ENCODE peak calls at places on chromosomes 13 and 19, in six cellular contexts. C is SW 1271, T is heart right ventricle, B is non-pigmented ciliary epithelial cell, S is fibroblast of the aortic adventitia, G is head of caudate nucleus. M is an unnamed sample.
A peak's percentile ranks its signal among the peaks of the same experiment; 100 is the strongest.

GRCh38 chr19:51887522-51888498 is at the start of gene ZNF577:
- DNase-seq in G (peak; percentile 92), C (no peak), T (peak; percentile 91), B (peak; percentile 61), S (peak; percentile 93), M (peak; percentile 79)

GRCh38 chr13:34025746-34026145 is 207.8 kb downstream of the RFC3 start:
- DNase-seq in S (peak; percentile 94), C (no peak), T (no peak), B (peak; percentile 60), G (no peak), M (peak; percentile 25)

GRCh38 chr19:38003427-38004099 is 96.6 kb downstream of the SIPA1L3 start:
- DNase-seq in T (peak; percentile 65), S (peak; percentile 81), G (peak; percentile 44), B (peak; percentile 51), C (peak; percentile 24), M (no peak)

GRCh38 chr19:54389556-54389955 is 24.8 kb upstream of the LAIR1 start:
- DNase-seq in S (no peak), G (no peak), C (no peak), B (no peak), T (no peak), M (no peak)

GRCh38 chr19:49691243-49692101 is 556 bp downstream of the CPT1C start:
- DNase-seq in B (peak; percentile 48), G (peak; percentile 80), S (peak; percentile 72), T (peak; percentile 64), C (no peak), M (no peak)

GRCh38 chr19:38693380-38694223 is 46.2 kb downstream of the ACTN4 start:
- DNase-seq in B (no peak), S (peak; percentile 69), C (peak; percentile 34), T (no peak), G (no peak), M (peak; percentile 94)

GRCh38 chr13:103243495-103243894 is 177.3 kb upstream of the SLC10A2 start:
- DNase-seq in B (no peak), S (no peak), G (no peak), C (no peak), T (no peak), M (no peak)

GRCh38 chr13:66805657-66806056 is 424.5 kb downstream of the PCDH9 start:
- DNase-seq in B (peak; percentile 26), C (no peak), G (no peak), T (no peak), S (peak; percentile 92), M (peak; percentile 59)

GRCh38 chr19:49150106-49150943 is 4.9 kb downstream of the HRC start:
- DNase-seq in B (no peak), S (peak; percentile 65), T (peak; percentile 82), C (no peak), G (peak; percentile 66), M (no peak)